ENCODE peak calls at places on chromosomes 12 and 14, in nine cellular contexts. One of them, this sample, is unnamed.

GRCh38 chr12:41962171-41962572 is 182.5 kb downstream of the GXYLT1 start:
- DNase-seq in stimulated activated naive CD4-positive, alpha-beta T cell: no peak
- DNase-seq in iris pigment epithelial cell: no peak
- DNase-seq in HFFc6: no peak
- DNase-seq in LoVo: no peak
- DNase-seq in activated gamma-delta T cell treated with Interleukin-2 at 50 U/mL for 16 hours: no peak
- DNase-seq in CD8-positive, alpha-beta memory T cell: no peak
- DNase-seq in left cardiac atrium: no peak
- DNase-seq in foreskin melanocyte: no peak
- DNase-seq in this sample: no peak

GRCh38 chr14:102157346-102157745 is 17.6 kb downstream of the WDR20 start:
- DNase-seq in stimulated activated naive CD4-positive, alpha-beta T cell: no peak
- DNase-seq in iris pigment epithelial cell: no peak
- DNase-seq in HFFc6: no peak
- DNase-seq in LoVo: no peak
- DNase-seq in activated gamma-delta T cell treated with Interleukin-2 at 50 U/mL for 16 hours: no peak
- DNase-seq in CD8-positive, alpha-beta memory T cell: no peak
- DNase-seq in left cardiac atrium: no peak
- DNase-seq in foreskin melanocyte: no peak
- DNase-seq in this sample: no peak

GRCh38 chr12:93741741-93742085 is 64.5 kb downstream of the CRADD start:
- DNase-seq in stimulated activated naive CD4-positive, alpha-beta T cell: no peak
- DNase-seq in iris pigment epithelial cell: no peak
- DNase-seq in HFFc6: no peak
- DNase-seq in LoVo: peak; percentile 47
- DNase-seq in activated gamma-delta T cell treated with Interleukin-2 at 50 U/mL for 16 hours: no peak
- DNase-seq in CD8-positive, alpha-beta memory T cell: no peak
- DNase-seq in left cardiac atrium: no peak
- DNase-seq in foreskin melanocyte: no peak
- DNase-seq in this sample: no peak

GRCh38 chr14:72780771-72781170 is 113.1 kb downstream of the DPF3 start:
- DNase-seq in stimulated activated naive CD4-positive, alpha-beta T cell: no peak
- DNase-seq in iris pigment epithelial cell: peak; percentile 84
- DNase-seq in HFFc6: peak; percentile 49
- DNase-seq in LoVo: no peak
- DNase-seq in activated gamma-delta T cell treated with Interleukin-2 at 50 U/mL for 16 hours: no peak
- DNase-seq in CD8-positive, alpha-beta memory T cell: no peak
- DNase-seq in left cardiac atrium: no peak
- DNase-seq in foreskin melanocyte: no peak
- DNase-seq in this sample: no peak

GRCh38 chr12:124774054-124774461 is 89.6 kb downstream of the SCARB1 start:
- DNase-seq in stimulated activated naive CD4-positive, alpha-beta T cell: no peak
- DNase-seq in iris pigment epithelial cell: peak; percentile 63
- DNase-seq in HFFc6: no peak
- DNase-seq in LoVo: no peak
- DNase-seq in activated gamma-delta T cell treated with Interleukin-2 at 50 U/mL for 16 hours: no peak
- DNase-seq in CD8-positive, alpha-beta memory T cell: no peak
- DNase-seq in left cardiac atrium: no peak
- DNase-seq in foreskin melanocyte: no peak
- DNase-seq in this sample: no peak

GRCh38 chr14:35932659-35933159 is 106.6 kb downstream of the BRMS1L start:
- DNase-seq in stimulated activated naive CD4-positive, alpha-beta T cell: no peak
- DNase-seq in iris pigment epithelial cell: no peak
- DNase-seq in HFFc6: no peak
- DNase-seq in LoVo: no peak
- DNase-seq in activated gamma-delta T cell treated with Interleukin-2 at 50 U/mL for 16 hours: peak; percentile 11
- DNase-seq in CD8-positive, alpha-beta memory T cell: no peak
- DNase-seq in left cardiac atrium: no peak
- DNase-seq in foreskin melanocyte: no peak
- DNase-seq in this sample: no peak

GRCh38 chr12:124279846-124280360 is 15.0 kb upstream of the RFLNA start:
- DNase-seq in stimulated activated naive CD4-positive, alpha-beta T cell: no peak
- DNase-seq in iris pigment epithelial cell: no peak
- DNase-seq in HFFc6: no peak
- DNase-seq in LoVo: no peak
- DNase-seq in activated gamma-delta T cell treated with Interleukin-2 at 50 U/mL for 16 hours: no peak
- DNase-seq in CD8-positive, alpha-beta memory T cell: no peak
- DNase-seq in left cardiac atrium: no peak
- DNase-seq in foreskin melanocyte: no peak
- DNase-seq in this sample: no peak

GRCh38 chr12:93080994-93081809 is 152.1 kb upstream of the EEA1 start:
- DNase-seq in stimulated activated naive CD4-positive, alpha-beta T cell: no peak
- DNase-seq in iris pigment epithelial cell: peak; percentile 81
- DNase-seq in HFFc6: no peak
- DNase-seq in LoVo: no peak
- DNase-seq in activated gamma-delta T cell treated with Interleukin-2 at 50 U/mL for 16 hours: no peak
- DNase-seq in CD8-positive, alpha-beta memory T cell: no peak
- DNase-seq in left cardiac atrium: no peak
- DNase-seq in foreskin melanocyte: no peak
- DNase-seq in this sample: peak; percentile 28

GRCh38 chr14:100292301-100292775 is 13.9 kb downstream of the SLC25A29 start:
- DNase-seq in stimulated activated naive CD4-positive, alpha-beta T cell: no peak
- DNase-seq in iris pigment epithelial cell: no peak
- DNase-seq in HFFc6: no peak
- DNase-seq in LoVo: no peak
- DNase-seq in activated gamma-delta T cell treated with Interleukin-2 at 50 U/mL for 16 hours: no peak
- DNase-seq in CD8-positive, alpha-beta memory T cell: no peak
- DNase-seq in left cardiac atrium: no peak
- DNase-seq in foreskin melanocyte: no peak
- DNase-seq in this sample: no peak

GRCh38 chr14:55968741-55969140 is 149.5 kb upstream of the PELI2 start:
- DNase-seq in stimulated activated naive CD4-positive, alpha-beta T cell: no peak
- DNase-seq in iris pigment epithelial cell: no peak
- DNase-seq in HFFc6: no peak
- DNase-seq in LoVo: no peak
- DNase-seq in activated gamma-delta T cell treated with Interleukin-2 at 50 U/mL for 16 hours: no peak
- DNase-seq in CD8-positive, alpha-beta memory T cell: no peak
- DNase-seq in left cardiac atrium: no peak
- DNase-seq in foreskin melanocyte: no peak
- DNase-seq in this sample: no peak

GRCh38 chr12:66813137-66813867 is 134.4 kb upstream of the GRIP1 start:
- DNase-seq in stimulated activated naive CD4-positive, alpha-beta T cell: no peak
- DNase-seq in iris pigment epithelial cell: no peak
- DNase-seq in HFFc6: no peak
- DNase-seq in LoVo: no peak
- DNase-seq in activated gamma-delta T cell treated with Interleukin-2 at 50 U/mL for 16 hours: peak; percentile 11
- DNase-seq in CD8-positive, alpha-beta memory T cell: no peak
- DNase-seq in left cardiac atrium: no peak
- DNase-seq in foreskin melanocyte: no peak
- DNase-seq in this sample: no peak